ENCODE peak calls at places on chromosomes 4 and X, in ten cellular contexts. L, P, U, S, R, B, F, Z, O and E are unnamed samples. For H3K27me3, the result is how much of the 10 kb centered on the place peaks cover.

GRCh38 chr4:185244763-185245162 is 35.4 kb downstream of the SNX25 start:
- DNase-seq in L (no peak), P (no peak), U (no peak), S (no peak), R (no peak), B (no peak), F (no peak), Z (peak), O (no peak), E (no peak)

GRCh38 chrX:1528884-1529203 is 8.1 kb downstream of the P2RY8 start:
- DNase-seq in L (no peak), P (no peak), U (no peak), S (no peak), R (no peak), B (no peak), F (no peak), Z (no peak), O (no peak), E (no peak)

GRCh38 chr4:111475001-111475400 is 670.3 kb upstream of the FAM241A start:
- DNase-seq in L (no peak), P (peak), U (no peak), S (no peak), R (peak), B (no peak), F (peak), Z (peak), O (no peak), E (peak)

GRCh38 chr4:6681191-6681590 is 12.5 kb upstream of the S100P start:
- DNase-seq in L (no peak), P (no peak), U (no peak), S (no peak), R (no peak), B (no peak), F (no peak), Z (no peak), O (no peak), E (peak)

GRCh38 chr4:165874072-165874798 is 1.2 kb downstream of the TLL1 start:
- DNase-seq in L (peak), P (peak), U (no peak), S (no peak), R (no peak), B (peak), F (peak), Z (no peak), O (no peak), E (peak)

GRCh38 chr4:105461221-105462041 is 12.4 kb downstream of the PPA2 start:
- DNase-seq in L (no peak), P (peak), U (no peak), S (no peak), R (no peak), B (no peak), F (no peak), Z (no peak), O (no peak), E (no peak)

GRCh38 chr4:14345356-14345775 is 656.9 kb upstream of the CPEB2 start:
- DNase-seq in L (no peak), P (peak), U (no peak), S (no peak), R (no peak), B (no peak), F (no peak), Z (no peak), O (no peak), E (no peak)

GRCh38 chr4:47315346-47315745 is 148.2 kb downstream of the COMMD8 start:
- DNase-seq in L (peak), P (peak), U (no peak), S (no peak), R (no peak), B (no peak), F (no peak), Z (no peak), O (no peak), E (no peak)

GRCh38 chr4:88007304-88008132 is at the start of gene PKD2:
- DNase-seq in L (peak), P (peak), U (no peak), S (peak), R (no peak), B (peak), F (peak), Z (peak), O (peak), E (peak)

GRCh38 chr4:29852537-29852936 is 867.6 kb upstream of the PCDH7 start:
- DNase-seq in L (no peak), P (no peak), U (no peak), S (no peak), R (no peak), B (no peak), F (no peak), Z (no peak), O (no peak), E (no peak)

GRCh38 chrX:131331152-131331551 is 42.0 kb upstream of the IGSF1 start:
- DNase-seq in L (no peak), P (no peak), U (no peak), S (no peak), R (no peak), B (no peak), F (no peak), Z (peak), O (no peak), E (peak)

GRCh38 chr4:146521543-146522097 is at the start of gene SLC10A7:
- DNase-seq in L (peak), P (peak), U (peak), S (peak), R (peak), B (peak), F (peak), Z (peak), O (peak), E (peak)

GRCh38 chr4:104425003-104425402 is 69.7 kb downstream of the CXXC4 start:
- DNase-seq in L (no peak), P (no peak), U (no peak), S (no peak), R (no peak), B (peak), F (no peak), Z (no peak), O (no peak), E (no peak)

GRCh38 chrX:126165721-126166401 is at the start of gene DCAF12L2:
- DNase-seq in L (no peak), P (peak), U (no peak), S (no peak), R (no peak), B (no peak), F (peak), Z (peak), O (no peak), E (peak)

GRCh38 chr4:4753643-4754042 is 105.8 kb upstream of the MSX1 start:
- DNase-seq in L (no peak), P (no peak), U (no peak), S (no peak), R (no peak), B (no peak), F (no peak), Z (peak), O (no peak), E (no peak)

GRCh38 chrX:37350034-37350365 is 836 bp downstream of the PRRG1 start:
- DNase-seq in L (peak), P (peak), U (no peak), S (no peak), R (no peak), B (peak), F (no peak), Z (no peak), O (no peak), E (no peak)

GRCh38 chrX:30060718-30061117 is 154.6 kb upstream of the MAGEB2 start:
- DNase-seq in L (peak), P (peak), U (no peak), S (no peak), R (peak), B (no peak), F (peak), Z (peak), O (no peak), E (peak)

GRCh38 chr4:67861513-67861912 is 22.3 kb downstream of the TMPRSS11D start:
- DNase-seq in L (no peak), P (no peak), U (no peak), S (no peak), R (no peak), B (no peak), F (no peak), Z (no peak), O (no peak), E (no peak)

GRCh38 chr4:155787113-155787710 is 28.4 kb downstream of the GUCY1B1 start:
- DNase-seq in L (peak), P (peak), U (no peak), S (no peak), R (peak), B (peak), F (peak), Z (peak), O (no peak), E (peak)

GRCh38 chrX:38438321-38438720 is 85.9 kb downstream of the OTC start:
- DNase-seq in L (no peak), P (no peak), U (no peak), S (no peak), R (peak), B (no peak), F (no peak), Z (peak), O (no peak), E (peak)

GRCh38 chr4:62771656-62772557 is 1571.8 kb downstream of the ADGRL3 start:
- DNase-seq in L (no peak), P (no peak), U (no peak), S (no peak), R (no peak), B (no peak), F (peak), Z (peak), O (no peak), E (no peak)

GRCh38 chrX:25337841-25338240 is 322.1 kb upstream of the ARX start:
- DNase-seq in L (no peak), P (no peak), U (no peak), S (no peak), R (no peak), B (no peak), F (no peak), Z (no peak), O (no peak), E (no peak)

GRCh38 chrX:19883878-19884277 is 3.5 kb downstream of the SH3KBP1 start:
- DNase-seq in L (no peak), P (no peak), U (no peak), S (peak), R (no peak), B (no peak), F (no peak), Z (no peak), O (no peak), E (no peak)

DNA sequence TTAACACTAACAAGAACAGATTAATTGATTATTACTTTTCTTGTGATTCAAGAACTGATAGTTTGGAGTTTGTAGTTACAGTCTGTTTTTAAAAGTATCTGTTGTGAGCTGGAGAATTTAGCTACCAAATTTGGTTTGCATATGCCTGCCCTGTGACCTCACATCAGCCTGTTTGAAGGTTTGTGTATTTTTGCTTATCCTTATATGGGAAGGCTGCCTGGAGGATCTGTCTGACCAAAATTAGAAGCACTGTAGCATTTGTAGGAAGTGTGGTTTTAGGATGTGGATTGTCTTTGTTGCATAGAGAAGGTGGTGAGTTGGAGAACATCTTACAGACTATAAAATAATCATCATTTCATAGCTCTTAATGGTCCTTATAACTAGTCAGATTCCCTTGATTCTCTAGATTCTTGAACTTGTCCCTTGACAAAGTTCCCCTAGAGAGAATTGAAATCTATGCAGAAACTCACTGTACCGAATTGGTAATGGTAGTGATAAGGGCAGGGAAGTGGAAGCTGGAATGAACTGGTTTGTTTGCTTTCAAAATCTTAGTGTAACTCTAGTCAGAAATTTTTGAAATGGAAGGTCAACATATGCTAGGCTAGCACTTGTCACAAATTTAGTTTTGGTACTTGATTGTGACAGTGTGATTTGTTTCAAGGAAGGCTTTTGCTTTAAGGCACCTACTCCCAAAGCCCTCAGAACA is 57.3 kb downstream of the SH3BGRL start:
- DNase-seq in L (no peak), P (peak), U (peak), S (no peak), R (no peak), B (no peak), F (no peak), Z (peak), O (no peak), E (no peak)
- H3K4me3 ChIP-seq in L (no peak), P (peak), U (peak), S (no peak), R (no peak), B (no peak), F (no peak), Z (no peak), O (no peak), E (no peak)

GRCh38 chrX:57447856-57448255 is 144.0 kb upstream of the ZXDB start:
- DNase-seq in L (peak), P (no peak), U (no peak), S (no peak), R (no peak), B (no peak), F (no peak), Z (no peak), O (no peak), E (no peak)
- H3K27me3 ChIP-seq in L (under half), P (under half), U (under half), S (under half), R (under half), B (under half), F (under half), Z (under half), O (under half), E (under half)

GRCh38 chr4:153488006-153488718 is 22.0 kb downstream of the TMEM131L start:
- DNase-seq in L (peak), P (no peak), U (no peak), S (peak), R (no peak), B (no peak), F (no peak), Z (no peak), O (no peak), E (peak)
- H3K4me3 ChIP-seq in L (no peak), P (no peak), U (no peak), S (peak), R (no peak), B (no peak), F (no peak), Z (no peak), O (no peak), E (no peak)

GRCh38 chrX:9855536-9856320 is 69.5 kb downstream of the SHROOM2 start:
- DNase-seq in L (peak), P (no peak), U (no peak), S (no peak), R (no peak), B (no peak), F (no peak), Z (no peak), O (no peak), E (peak)

GRCh38 chrX:9858080-9858479 is 71.9 kb downstream of the SHROOM2 start:
- DNase-seq in L (no peak), P (no peak), U (no peak), S (no peak), R (no peak), B (no peak), F (no peak), Z (no peak), O (no peak), E (no peak)

GRCh38 chrX:9853307-9853706 is 67.1 kb downstream of the SHROOM2 start:
- DNase-seq in L (no peak), P (no peak), U (no peak), S (no peak), R (no peak), B (no peak), F (no peak), Z (peak), O (no peak), E (no peak)

GRCh38 chrX:9857575-9857974 is 71.3 kb downstream of the SHROOM2 start:
- DNase-seq in L (no peak), P (no peak), U (no peak), S (no peak), R (no peak), B (no peak), F (no peak), Z (no peak), O (no peak), E (no peak)

GRCh38 chrX:9856596-9856995 is 70.4 kb downstream of the SHROOM2 start:
- DNase-seq in L (peak), P (no peak), U (no peak), S (no peak), R (no peak), B (no peak), F (no peak), Z (no peak), O (no peak), E (no peak)
- H3K27me3 ChIP-seq in L (under half), P (under half), U (under half), S (under half), R (under half), B (under half), F (under half), Z (under half), O (under half), E (under half)